ENCODE peak calls at places on chromosomes 13 and 19, in five cellular contexts. One of them, this sample, is unnamed.

GRCh38 chr19:5193192-5193591 is 147.4 kb downstream of the PTPRS start:
- DNase-seq in IMR-90: no peak
- DNase-seq in colonic mucosa: no peak
- DNase-seq in neural progenitor cell: peak; percentile 98
- DNase-seq in mammary epithelial cell: no peak
- DNase-seq in this sample: no peak

GRCh38 chr13:72808917-72809500 is 27.1 kb downstream of the PIBF1 start:
- DNase-seq in IMR-90: peak; percentile 6
- DNase-seq in colonic mucosa: no peak
- DNase-seq in neural progenitor cell: peak; percentile 9
- DNase-seq in mammary epithelial cell: peak; percentile 5
- DNase-seq in this sample: no peak

GRCh38 chr19:29775575-29775900 is 36.3 kb upstream of the CCNE1 start:
- DNase-seq in IMR-90: no peak
- DNase-seq in colonic mucosa: no peak
- DNase-seq in neural progenitor cell: peak; percentile 43
- DNase-seq in mammary epithelial cell: no peak
- DNase-seq in this sample: no peak

GRCh38 chr13:110426745-110427144 is 119.7 kb downstream of the COL4A2 start:
- DNase-seq in IMR-90: no peak
- DNase-seq in colonic mucosa: no peak
- DNase-seq in neural progenitor cell: no peak
- DNase-seq in mammary epithelial cell: no peak
- DNase-seq in this sample: no peak

GRCh38 chr13:19181621-19182485 is at the start of gene TUBA3C:
- DNase-seq in IMR-90: no peak
- DNase-seq in colonic mucosa: peak; percentile 6
- DNase-seq in neural progenitor cell: no peak
- DNase-seq in mammary epithelial cell: no peak
- DNase-seq in this sample: no peak

GRCh38 chr13:94309997-94310842 is 169.3 kb downstream of the DCT start:
- DNase-seq in IMR-90: peak; percentile 96
- DNase-seq in colonic mucosa: no peak
- DNase-seq in neural progenitor cell: no peak
- DNase-seq in mammary epithelial cell: peak; percentile 81
- DNase-seq in this sample: no peak

GRCh38 chr13:94192576-94192975 is 286.9 kb downstream of the DCT start:
- DNase-seq in IMR-90: peak; percentile 26
- DNase-seq in colonic mucosa: no peak
- DNase-seq in neural progenitor cell: peak; percentile 67
- DNase-seq in mammary epithelial cell: peak; percentile 12
- DNase-seq in this sample: peak; percentile 8

GRCh38 chr13:35694031-35694430 is 217.5 kb upstream of the MAB21L1 start:
- DNase-seq in IMR-90: no peak
- DNase-seq in colonic mucosa: no peak
- DNase-seq in neural progenitor cell: no peak
- DNase-seq in mammary epithelial cell: no peak
- DNase-seq in this sample: no peak

GRCh38 chr19:4694211-4694987 is 24.3 kb upstream of the MYDGF start:
- DNase-seq in IMR-90: peak; percentile 94
- DNase-seq in colonic mucosa: no peak
- DNase-seq in neural progenitor cell: no peak
- DNase-seq in mammary epithelial cell: peak; percentile 100
- DNase-seq in this sample: no peak

GRCh38 chr13:46041335-46041934 is 11.1 kb downstream of the ZC3H13 start:
- DNase-seq in IMR-90: peak; percentile 66
- DNase-seq in colonic mucosa: no peak
- DNase-seq in neural progenitor cell: no peak
- DNase-seq in mammary epithelial cell: no peak
- DNase-seq in this sample: no peak

GRCh38 chr19:41570639-41571112 is 5.3 kb upstream of the CEACAM21 start:
- DNase-seq in IMR-90: peak; percentile 57
- DNase-seq in colonic mucosa: peak; percentile 75
- DNase-seq in neural progenitor cell: peak; percentile 88
- DNase-seq in mammary epithelial cell: peak; percentile 52
- DNase-seq in this sample: peak; percentile 79

GRCh38 chr19:10001899-10002298 is 8.4 kb downstream of the COL5A3 start:
- DNase-seq in IMR-90: no peak
- DNase-seq in colonic mucosa: peak; percentile 74
- DNase-seq in neural progenitor cell: peak; percentile 17
- DNase-seq in mammary epithelial cell: no peak
- DNase-seq in this sample: no peak

GRCh38 chr13:97245011-97245410 is 22.9 kb downstream of the MBNL2 start:
- DNase-seq in IMR-90: no peak
- DNase-seq in colonic mucosa: no peak
- DNase-seq in neural progenitor cell: no peak
- DNase-seq in mammary epithelial cell: no peak
- DNase-seq in this sample: no peak

GRCh38 chr19:37963190-37963947 is 56.4 kb downstream of the SIPA1L3 start:
- DNase-seq in IMR-90: peak; percentile 47
- DNase-seq in colonic mucosa: no peak
- DNase-seq in neural progenitor cell: no peak
- DNase-seq in mammary epithelial cell: no peak
- DNase-seq in this sample: no peak
- TF ChIP-seq CTCF in IMR-90: no peak
- TF ChIP-seq CTCF in colonic mucosa: no peak
- TF ChIP-seq CTCF in neural progenitor cell: no peak
- TF ChIP-seq CTCF in mammary epithelial cell: no peak
- TF ChIP-seq CTCF in this sample: no peak

GRCh38 chr13:114237415-114238112 is 2.9 kb downstream of the CDC16 start:
- DNase-seq in IMR-90: no peak
- DNase-seq in colonic mucosa: no peak
- DNase-seq in neural progenitor cell: no peak
- DNase-seq in mammary epithelial cell: no peak
- DNase-seq in this sample: no peak

GRCh38 chr13:114234645-114235421 is at the start of gene CDC16:
- DNase-seq in IMR-90: peak; percentile 89
- DNase-seq in colonic mucosa: peak; percentile 96
- DNase-seq in neural progenitor cell: peak; percentile 91
- DNase-seq in mammary epithelial cell: peak; percentile 87
- DNase-seq in this sample: peak; percentile 91

GRCh38 chr13:114236224-114236623 is 1.5 kb downstream of the CDC16 start:
- DNase-seq in IMR-90: no peak
- DNase-seq in colonic mucosa: no peak
- DNase-seq in neural progenitor cell: no peak
- DNase-seq in mammary epithelial cell: no peak
- DNase-seq in this sample: no peak

GRCh38 chr13:114234266-114234644 is 442 bp upstream of the CDC16 start:
- DNase-seq in IMR-90: no peak
- DNase-seq in colonic mucosa: no peak
- DNase-seq in neural progenitor cell: no peak
- DNase-seq in mammary epithelial cell: no peak
- DNase-seq in this sample: no peak

DNA sequence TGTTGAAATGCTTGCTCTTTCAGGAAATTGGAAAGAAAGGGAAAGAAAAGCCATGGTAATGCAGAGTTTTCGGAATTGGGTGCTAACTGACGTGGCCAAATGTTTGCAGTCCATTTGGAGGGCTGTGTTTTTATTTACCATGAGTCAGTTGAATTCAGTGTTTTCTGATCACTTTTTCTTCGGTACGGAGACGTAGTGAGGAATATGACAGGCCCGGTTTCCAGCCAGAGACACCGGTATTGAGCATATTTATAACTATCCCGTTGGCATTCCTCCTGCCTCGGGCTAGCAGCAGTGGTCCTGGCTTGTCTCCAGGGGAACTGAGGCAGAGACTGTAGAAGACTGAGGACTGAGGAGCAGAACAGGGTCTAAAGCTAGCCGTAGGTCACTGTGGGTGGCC is 1.0 kb downstream of the CDC16 start:
- DNase-seq in IMR-90: no peak
- DNase-seq in colonic mucosa: no peak
- DNase-seq in neural progenitor cell: peak; percentile 31
- DNase-seq in mammary epithelial cell: no peak
- DNase-seq in this sample: no peak
- H3K9ac ChIP-seq in IMR-90: peak overlapping the region; percentile 98
- H3K9ac ChIP-seq in colonic mucosa: peak overlapping the region; percentile 36
- H3K9ac ChIP-seq in neural progenitor cell: no peak overlapping the region
- H3K9ac ChIP-seq in mammary epithelial cell: peak overlapping the region; percentile 72
- H3K9ac ChIP-seq in this sample: peak overlapping the region; percentile 85

GRCh38 chr19:45746866-45747265 is 13.6 kb downstream of the MEIOSIN start:
- DNase-seq in IMR-90: no peak
- DNase-seq in colonic mucosa: no peak
- DNase-seq in neural progenitor cell: no peak
- DNase-seq in mammary epithelial cell: no peak
- DNase-seq in this sample: no peak

GRCh38 chr19:45747513-45747912 is 14.3 kb downstream of the MEIOSIN start:
- DNase-seq in IMR-90: no peak
- DNase-seq in colonic mucosa: no peak
- DNase-seq in neural progenitor cell: no peak
- DNase-seq in mammary epithelial cell: no peak
- DNase-seq in this sample: no peak

GRCh38 chr19:45745606-45746005 is 12.4 kb downstream of the MEIOSIN start:
- DNase-seq in IMR-90: no peak
- DNase-seq in colonic mucosa: no peak
- DNase-seq in neural progenitor cell: no peak
- DNase-seq in mammary epithelial cell: no peak
- DNase-seq in this sample: no peak

GRCh38 chr19:45739498-45740439 is 6.5 kb downstream of the MEIOSIN start:
- DNase-seq in IMR-90: no peak
- DNase-seq in colonic mucosa: no peak
- DNase-seq in neural progenitor cell: no peak
- DNase-seq in mammary epithelial cell: no peak
- DNase-seq in this sample: no peak

DNA sequence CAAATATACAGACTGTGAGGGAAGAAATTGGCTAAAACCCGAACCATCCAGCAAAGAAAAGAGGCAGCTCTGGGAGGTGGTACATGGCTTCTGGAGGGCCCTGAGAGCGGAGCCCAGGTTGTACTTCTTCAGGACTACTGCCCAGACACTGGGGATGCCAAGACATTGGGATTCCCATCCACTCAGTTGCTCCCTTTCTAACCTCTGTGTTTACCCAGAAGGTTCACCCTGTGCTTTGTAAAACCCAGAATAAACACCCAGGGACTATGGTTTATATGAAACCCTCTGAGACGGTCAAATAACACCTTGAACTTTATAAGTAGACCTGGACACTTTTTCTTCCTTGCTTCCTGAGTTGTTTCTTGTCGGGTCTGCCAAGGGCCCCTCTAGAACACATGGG is 9.7 kb downstream of the MEIOSIN start:
- DNase-seq in IMR-90: no peak
- DNase-seq in colonic mucosa: no peak
- DNase-seq in neural progenitor cell: no peak
- DNase-seq in mammary epithelial cell: no peak
- DNase-seq in this sample: no peak
- H3K27ac ChIP-seq in IMR-90: no peak overlapping the region
- H3K27ac ChIP-seq in colonic mucosa: no peak overlapping the region
- H3K27ac ChIP-seq in neural progenitor cell: no peak overlapping the region
- H3K27ac ChIP-seq in mammary epithelial cell: no peak overlapping the region
- H3K27ac ChIP-seq in this sample: no peak overlapping the region

GRCh38 chr19:46839752-46840151 is 10.9 kb downstream of the AP2S1 start:
- DNase-seq in IMR-90: no peak
- DNase-seq in colonic mucosa: peak; percentile 64
- DNase-seq in neural progenitor cell: no peak
- DNase-seq in mammary epithelial cell: no peak
- DNase-seq in this sample: no peak
- TF ChIP-seq CTCF in IMR-90: no peak
- TF ChIP-seq CTCF in colonic mucosa: no peak
- TF ChIP-seq CTCF in neural progenitor cell: no peak
- TF ChIP-seq CTCF in mammary epithelial cell: no peak
- TF ChIP-seq CTCF in this sample: no peak

GRCh38 chr19:44356383-44357111 is at the start of gene ZNF112:
- DNase-seq in IMR-90: peak; percentile 91
- DNase-seq in colonic mucosa: peak; percentile 94
- DNase-seq in neural progenitor cell: peak; percentile 94
- DNase-seq in mammary epithelial cell: peak; percentile 97
- DNase-seq in this sample: no peak
- H3K9ac ChIP-seq in IMR-90: peak within 1 kb of the TSS; percentile 94
- H3K9ac ChIP-seq in colonic mucosa: peak within 1 kb of the TSS; percentile 55
- H3K9ac ChIP-seq in neural progenitor cell: peak within 1 kb of the TSS; percentile 69
- H3K9ac ChIP-seq in mammary epithelial cell: peak within 1 kb of the TSS; percentile 69
- H3K9ac ChIP-seq in this sample: no peak within 1 kb of the TSS

DNA sequence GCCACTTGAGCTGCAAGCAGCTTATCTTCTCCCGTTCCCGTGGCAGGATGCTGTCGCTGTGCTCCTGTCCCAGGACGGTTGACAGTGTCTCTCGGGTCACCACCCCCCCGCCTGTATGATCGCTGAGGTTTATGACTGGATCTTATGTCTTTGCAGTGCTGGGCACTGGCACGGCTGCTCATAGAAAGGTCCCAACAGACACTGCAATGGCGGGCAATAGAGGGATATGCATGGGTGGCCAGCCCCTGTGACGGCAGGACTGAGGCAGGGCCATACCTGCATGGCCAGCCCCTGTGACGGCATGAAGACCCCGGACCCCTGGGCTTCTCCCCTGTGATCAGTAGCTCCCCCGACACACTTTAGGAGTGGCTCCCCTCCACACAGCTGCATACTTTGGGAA is 307.2 kb downstream of the TEX29 start:
- DNase-seq in IMR-90: no peak
- DNase-seq in colonic mucosa: no peak
- DNase-seq in neural progenitor cell: no peak
- DNase-seq in mammary epithelial cell: no peak
- DNase-seq in this sample: no peak
- H3K27ac ChIP-seq in IMR-90: no peak overlapping the region
- H3K27ac ChIP-seq in colonic mucosa: no peak overlapping the region
- H3K27ac ChIP-seq in neural progenitor cell: no peak overlapping the region
- H3K27ac ChIP-seq in mammary epithelial cell: no peak overlapping the region
- H3K27ac ChIP-seq in this sample: no peak overlapping the region

DNA sequence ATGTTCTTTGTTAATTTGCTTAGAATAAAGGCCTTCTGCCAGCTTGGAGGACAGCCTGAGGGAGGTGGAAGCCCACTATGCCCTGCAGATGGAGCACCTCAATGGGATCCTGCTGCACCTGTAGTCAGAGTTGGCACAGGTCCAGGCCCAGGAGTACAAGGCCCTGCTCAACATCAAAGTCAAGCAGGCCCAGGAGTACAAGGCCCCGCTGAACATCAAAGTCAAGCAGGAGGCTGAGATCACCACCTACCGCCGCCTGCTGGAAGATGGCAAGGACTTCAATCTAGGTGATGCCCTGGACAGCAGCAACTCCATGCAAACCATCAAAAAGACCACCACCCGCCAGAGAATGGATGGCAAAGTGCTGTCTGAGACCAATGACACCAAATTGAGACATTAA is 41.7 kb downstream of the ZNF85 start:
- DNase-seq in IMR-90: no peak
- DNase-seq in colonic mucosa: no peak
- DNase-seq in neural progenitor cell: no peak
- DNase-seq in mammary epithelial cell: no peak
- DNase-seq in this sample: peak; percentile 54
- TF ChIP-seq CTCF in IMR-90: no peak
- TF ChIP-seq CTCF in colonic mucosa: no peak
- TF ChIP-seq CTCF in neural progenitor cell: peak; percentile 8
- TF ChIP-seq CTCF in mammary epithelial cell: no peak
- TF ChIP-seq CTCF in this sample: no peak

GRCh38 chr13:39556856-39557255 is 46.1 kb downstream of the LHFPL6 start:
- DNase-seq in IMR-90: no peak
- DNase-seq in colonic mucosa: no peak
- DNase-seq in neural progenitor cell: no peak
- DNase-seq in mammary epithelial cell: no peak
- DNase-seq in this sample: no peak
- H3K9ac ChIP-seq in IMR-90: no peak overlapping the region
- H3K9ac ChIP-seq in colonic mucosa: no peak overlapping the region
- H3K9ac ChIP-seq in neural progenitor cell: no peak overlapping the region
- H3K9ac ChIP-seq in mammary epithelial cell: no peak overlapping the region
- H3K9ac ChIP-seq in this sample: no peak overlapping the region

This sample was measured in DND-41.